ENCODE peak calls at places on chromosomes 12 and 14, in five cellular contexts. C is tibial nerve; D is activated CD8-positive, alpha-beta memory T cell treated with anti-CD3 and anti-CD28 coated beads for 48 hours; H is WTC11; N is stimulated activated CD4-positive, alpha-beta T cell treated with anti-CD3 and anti-CD28 coated beads, TNF-alpha, amount 100 ng/mL, for 1 hour. K is an unnamed sample.

GRCh38 chr14:45426685-45427282 is 173.8 kb upstream of the MIS18BP1 start:
- DNase-seq in D (no peak), N (no peak), H (no peak), C (no peak), K (peak)

GRCh38 chr12:22287776-22288621 is 46.5 kb downstream of the ST8SIA1 start:
- DNase-seq in H (peak), C (no peak), N (no peak), D (peak), K (no peak)

GRCh38 chr12:49983892-49984291 is 11.1 kb downstream of the AQP6 start:
- DNase-seq in H (no peak), D (no peak), C (no peak), N (no peak), K (peak)

GRCh38 chr12:6372403-6373003 is 2.9 kb downstream of the SCNN1A start:
- DNase-seq in C (no peak), H (no peak), N (no peak), D (no peak), K (peak)

GRCh38 chr12:88628856-88629509 is 48.7 kb upstream of the KITLG start:
- DNase-seq in D (no peak), H (no peak), C (no peak), N (no peak), K (no peak)

GRCh38 chr12:19153396-19153795 is 23.9 kb downstream of the PLEKHA5 start:
- DNase-seq in C (no peak), N (no peak), D (no peak), H (no peak), K (no peak)

GRCh38 chr12:69512820-69513219 is 42.6 kb downstream of the FRS2 start:
- DNase-seq in D (no peak), H (no peak), N (no peak), C (no peak), K (no peak)

GRCh38 chr14:88535149-88535548 is 19.7 kb downstream of the PTPN21 start:
- DNase-seq in H (no peak), D (no peak), N (no peak), C (no peak), K (peak)

GRCh38 chr14:92770454-92770853 is 22.0 kb upstream of the LGMN start:
- DNase-seq in C (no peak), N (no peak), H (no peak), D (no peak), K (no peak)

GRCh38 chr12:93645702-93646101 is 31.5 kb upstream of the CRADD start:
- DNase-seq in C (no peak), D (no peak), N (no peak), H (no peak), K (peak)

GRCh38 chr14:56324831-56325230 is 206.6 kb downstream of the PELI2 start:
- DNase-seq in D (no peak), C (no peak), H (no peak), N (no peak), K (no peak)

GRCh38 chr14:32697704-32698103 is 241.0 kb upstream of the NPAS3 start:
- DNase-seq in N (no peak), H (no peak), D (no peak), C (no peak), K (peak)

GRCh38 chr12:81015510-81015909 is 62.4 kb upstream of the ACSS3 start:
- DNase-seq in D (no peak), H (no peak), N (no peak), C (no peak), K (no peak)

GRCh38 chr14:78010688-78011087 is 159.5 kb upstream of the NRXN3 start:
- DNase-seq in N (no peak), H (no peak), D (no peak), C (no peak), K (no peak)

GRCh38 chr12:75856228-75856627 is 175.3 kb downstream of the PHLDA1 start:
- DNase-seq in D (no peak), H (no peak), C (no peak), N (no peak), K (no peak)

GRCh38 chr14:33932526-33933292 is 18.2 kb downstream of the EGLN3 start:
- DNase-seq in D (no peak), H (no peak), N (no peak), C (no peak), K (peak)

GRCh38 chr14:103836976-103837725 is 10.2 kb downstream of the PPP1R13B start:
- DNase-seq in N (no peak), D (no peak), H (no peak), C (no peak), K (no peak)

GRCh38 chr12:51678086-51678724 is 87.2 kb downstream of the SCN8A start:
- DNase-seq in H (peak), C (no peak), D (no peak), N (no peak), K (peak)